ENCODE peak calls at places on chromosomes 16 and 17, in six cellular contexts. B is HCT116; T is effector memory CD4-positive, alpha-beta T cell; E is cardiac muscle cell; X is heart left ventricle; M is small intestine. J is an unnamed sample.

GRCh38 chr17:66748578-66748977 is 86.3 kb upstream of the CACNG5 start:
- DNase-seq in B (no peak), T (no peak), E (peak; percentile 29), X (no peak), M (no peak), J (no peak)

GRCh38 chr16:4489030-4489429 is 12.8 kb downstream of the HMOX2 start:
- DNase-seq in B (no peak), T (no peak), E (peak; percentile 85), X (no peak), M (no peak), J (no peak)

GRCh38 chr16:821751-822150 is 21.2 kb upstream of the GNG13 start:
- DNase-seq in B (no peak), T (no peak), E (no peak), X (no peak), M (no peak), J (no peak)

GRCh38 chr16:48384305-48384981 is 770 bp downstream of the SIAH1 start:
- DNase-seq in B (no peak), T (peak; percentile 28), E (peak; percentile 75), X (peak; percentile 75), M (peak; percentile 54), J (peak; percentile 66)

GRCh38 chr16:52964290-52964689 is 88.4 kb downstream of the CHD9NB start:
- DNase-seq in B (no peak), T (no peak), E (no peak), X (no peak), M (no peak), J (no peak)

GRCh38 chr16:86681440-86681838 is 103.1 kb downstream of the FOXL1 start:
- DNase-seq in B (no peak), T (no peak), E (peak; percentile 53), X (no peak), M (no peak), J (no peak)

GRCh38 chr17:75468311-75468754 is 11.9 kb downstream of the TMEM94 start:
- DNase-seq in B (no peak), T (no peak), E (no peak), X (no peak), M (no peak), J (no peak)

GRCh38 chr17:80008383-80008840 is 27.3 kb downstream of the TBC1D16 start:
- DNase-seq in B (peak; percentile 61), T (peak; percentile 61), E (peak; percentile 65), X (peak; percentile 77), M (peak; percentile 88), J (peak; percentile 86)

GRCh38 chr17:36072431-36073121 is 8.5 kb downstream of the CCL18 start:
- DNase-seq in B (peak; percentile 24), T (peak; percentile 32), E (peak; percentile 63), X (no peak), M (peak; percentile 78), J (peak; percentile 61)

DNA sequence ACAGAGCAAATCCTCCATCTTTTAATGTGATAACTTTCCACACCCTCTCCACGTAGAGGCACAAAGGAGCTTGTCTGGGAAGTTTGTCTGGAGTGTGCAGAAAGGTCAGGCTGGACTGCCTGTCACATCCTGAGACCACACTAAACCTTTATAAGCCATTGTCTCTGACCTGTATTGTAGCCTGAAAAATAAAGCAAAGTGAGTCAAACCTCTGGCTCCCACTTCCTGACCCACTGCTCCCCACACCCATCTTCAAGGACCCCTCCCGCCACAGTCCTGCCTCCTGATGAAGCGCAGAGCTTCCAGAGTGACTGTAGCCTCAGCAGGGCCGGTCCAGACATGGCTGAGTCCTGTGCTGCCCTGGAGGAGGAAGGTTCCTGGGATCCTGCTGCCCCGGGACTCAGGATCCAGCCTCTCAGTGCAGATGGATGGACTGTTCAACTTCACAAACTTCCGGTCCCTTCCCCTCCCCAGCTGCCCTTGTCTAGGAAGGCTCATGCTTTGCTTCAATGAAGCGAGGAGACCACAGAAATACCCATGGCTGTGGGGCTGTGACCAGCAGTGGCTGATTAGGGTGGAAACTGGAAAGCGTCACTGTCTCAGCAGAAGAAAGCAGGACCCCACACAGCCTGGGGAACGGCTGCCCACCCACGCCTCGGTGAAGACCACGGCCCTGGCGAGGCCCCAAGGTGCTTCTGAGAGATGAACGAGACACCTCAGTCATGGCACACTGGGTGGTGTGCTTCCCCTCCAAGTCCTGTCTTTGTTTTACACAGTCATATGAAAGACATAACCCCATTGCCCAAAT is 30.9 kb upstream of the CLEC18B start:
- DNase-seq in B (no peak), T (no peak), E (no peak), X (no peak), M (no peak), J (no peak)
- H3K4me1 ChIP-seq in B (peaks cover 68% of the 10 kb centered on the region), T (no peaks in the 10 kb centered on the region), E (no peaks in the 10 kb centered on the region), X (peaks cover 39% of the 10 kb centered on the region), M (peaks cover 15% of the 10 kb centered on the region), J (peaks cover 9% of the 10 kb centered on the region)

DNA sequence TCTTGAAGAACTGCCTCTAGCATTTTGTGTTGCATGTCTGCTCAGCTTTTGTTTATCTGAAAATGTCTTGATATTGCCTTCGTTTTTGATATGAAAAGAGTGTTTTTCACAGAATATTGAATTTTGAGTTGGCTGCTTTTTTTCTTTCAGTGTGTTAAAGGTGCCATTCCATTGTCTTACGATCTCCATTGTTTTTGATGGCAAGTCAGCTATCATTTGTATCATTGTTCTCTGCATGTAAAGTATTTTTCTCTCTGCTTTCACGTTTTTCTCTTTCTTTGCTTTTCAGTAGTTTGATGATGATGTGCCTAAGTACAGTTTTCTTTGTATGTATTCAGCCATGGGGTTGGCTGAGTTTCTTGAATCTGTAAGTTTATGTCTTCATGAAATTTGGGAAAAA is 57.0 kb downstream of the AIPL1 start:
- DNase-seq in B (no peak), T (no peak), E (no peak), X (no peak), M (no peak), J (no peak)
- H3K4me1 ChIP-seq in B (peaks cover 31% of the 10 kb centered on the region), T (no peaks in the 10 kb centered on the region), E (peaks cover 4% of the 10 kb centered on the region), X (no peaks in the 10 kb centered on the region), M (no peaks in the 10 kb centered on the region), J (no peaks in the 10 kb centered on the region)

GRCh38 chr17:34758747-34759146 is 179.4 kb downstream of the TMEM132E start:
- DNase-seq in B (no peak), T (no peak), E (no peak), X (no peak), M (no peak), J (no peak)

GRCh38 chr17:34757106-34757505 is 177.7 kb downstream of the TMEM132E start:
- DNase-seq in B (no peak), T (no peak), E (no peak), X (no peak), M (no peak), J (no peak)

GRCh38 chr17:34756670-34757021 is 177.3 kb downstream of the TMEM132E start:
- DNase-seq in B (no peak), T (no peak), E (peak; percentile 1), X (no peak), M (no peak), J (no peak)

GRCh38 chr17:34757611-34758010 is 178.2 kb downstream of the TMEM132E start:
- DNase-seq in B (no peak), T (no peak), E (no peak), X (no peak), M (no peak), J (no peak)

GRCh38 chr17:34758316-34758715 is 178.9 kb downstream of the TMEM132E start:
- DNase-seq in B (no peak), T (no peak), E (no peak), X (no peak), M (no peak), J (no peak)
- H3K4me1 ChIP-seq in B (no peaks in the 10 kb centered on the region), T (no peaks in the 10 kb centered on the region), E (no peaks in the 10 kb centered on the region), X (no peaks in the 10 kb centered on the region), M (no peaks in the 10 kb centered on the region), J (no peaks in the 10 kb centered on the region)

GRCh38 chr16:50515218-50515617 is 33.0 kb upstream of the NKD1 start:
- DNase-seq in B (no peak), T (no peak), E (no peak), X (no peak), M (no peak), J (no peak)
- H3K4me1 ChIP-seq in B (no peaks in the 10 kb centered on the region), T (no peaks in the 10 kb centered on the region), E (no peaks in the 10 kb centered on the region), X (no peaks in the 10 kb centered on the region), M (no peaks in the 10 kb centered on the region), J (no peaks in the 10 kb centered on the region)

GRCh38 chr17:30372755-30373154 is 6.0 kb upstream of the CPD start:
- DNase-seq in B (peak; percentile 29), T (no peak), E (no peak), X (no peak), M (no peak), J (no peak)
- H3K4me1 ChIP-seq in B (peaks cover 28% of the 10 kb centered on the region), T (peaks cover 1% of the 10 kb centered on the region), E (peaks cover 11% of the 10 kb centered on the region), X (no peaks in the 10 kb centered on the region), M (peaks cover 3% of the 10 kb centered on the region), J (peaks cover 13% of the 10 kb centered on the region)